ENCODE peak calls at places on chromosomes 16 and 17, in eight cellular contexts. I, Y, L, S, N, P, G and R are unnamed samples.

GRCh38 chr17:50947844-50948514 is 81.8 kb upstream of the TOB1 start:
- DNase-seq in I (no peak), Y (no peak), L (no peak), S (peak), N (peak), P (peak), G (peak), R (no peak)

GRCh38 chr16:65809627-65810026 is 556.9 kb upstream of the CDH5 start:
- DNase-seq in I (no peak), Y (no peak), L (no peak), S (no peak), N (no peak), P (no peak), G (peak), R (no peak)

GRCh38 chr17:80308672-80309517 is 48.2 kb downstream of the RNF213 start:
- DNase-seq in I (no peak), Y (no peak), L (no peak), S (peak), N (no peak), P (no peak), G (no peak), R (no peak)

GRCh38 chr16:85309656-85310587 is 197.7 kb upstream of the CIBAR2 start:
- DNase-seq in I (no peak), Y (peak), L (peak), S (peak), N (peak), P (peak), G (no peak), R (peak)

GRCh38 chr17:60695960-60696359 is 18.3 kb downstream of the BCAS3 start:
- DNase-seq in I (peak), Y (no peak), L (no peak), S (no peak), N (no peak), P (no peak), G (no peak), R (no peak)

GRCh38 chr17:16419929-16420271 is 4.5 kb downstream of the TRPV2 start:
- DNase-seq in I (peak), Y (peak), L (no peak), S (no peak), N (no peak), P (no peak), G (no peak), R (peak)

GRCh38 chr17:9817086-9817485 is 4.8 kb downstream of the GSG1L2 start:
- DNase-seq in I (peak), Y (no peak), L (no peak), S (no peak), N (no peak), P (peak), G (peak), R (no peak)

GRCh38 chr17:2563061-2563460 is 30.4 kb upstream of the PAFAH1B1 start:
- DNase-seq in I (no peak), Y (no peak), L (peak), S (no peak), N (no peak), P (no peak), G (peak), R (peak)

GRCh38 chr16:1471569-1472194 is 3.1 kb downstream of the CLCN7 start:
- DNase-seq in I (no peak), Y (peak), L (no peak), S (no peak), N (no peak), P (no peak), G (no peak), R (no peak)

GRCh38 chr16:84874553-84874952 is 54.8 kb downstream of the CRISPLD2 start:
- DNase-seq in I (no peak), Y (no peak), L (no peak), S (no peak), N (no peak), P (no peak), G (no peak), R (no peak)

DNA sequence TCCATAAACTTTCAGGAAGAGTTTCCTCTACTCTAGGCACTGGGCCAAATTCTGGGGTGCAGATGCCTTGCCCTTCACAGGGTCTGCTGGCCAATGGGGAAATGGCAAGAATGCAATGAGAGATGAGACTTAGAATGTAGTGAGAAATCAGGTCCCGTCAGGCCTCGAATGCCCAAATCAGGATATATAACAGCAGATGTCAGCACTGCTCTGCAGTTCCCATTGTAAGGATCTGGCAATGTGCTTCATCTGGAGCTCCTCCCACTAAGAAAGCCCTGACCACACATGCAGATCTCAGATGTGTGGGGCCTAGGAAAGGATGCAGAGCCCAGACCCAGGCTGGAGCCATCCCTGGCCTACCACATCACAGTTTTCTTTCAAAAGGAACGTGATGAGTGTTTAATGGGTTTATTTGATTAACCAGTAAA is 13.9 kb upstream of the LPCAT2 start:
- DNase-seq in I (peak), Y (peak), L (peak), S (no peak), N (no peak), P (peak), G (no peak), R (no peak)
- TF ChIP-seq CTCF in I (peak), Y (peak), L (peak), S (peak), N (peak), P (no peak), G (peak), R (no peak)

GRCh38 chr17:7851438-7852261 is 3.2 kb upstream of the TMEM88 start:
- DNase-seq in I (peak), Y (peak), L (peak), S (peak), N (peak), P (peak), G (peak), R (peak)
- H3K4me3 ChIP-seq in I (no peak), Y (no peak), L (no peak), S (no peak), N (no peak), P (peak), G (no peak), R (peak)

GRCh38 chr17:64216030-64216384 is 47.1 kb downstream of the TEX2 start:
- DNase-seq in I (peak), Y (no peak), L (no peak), S (no peak), N (no peak), P (no peak), G (no peak), R (no peak)

GRCh38 chr17:64217249-64217652 is 45.8 kb downstream of the TEX2 start:
- DNase-seq in I (peak), Y (no peak), L (no peak), S (no peak), N (no peak), P (no peak), G (no peak), R (no peak)

GRCh38 chr17:64214950-64215349 is 48.1 kb downstream of the TEX2 start:
- DNase-seq in I (peak), Y (no peak), L (no peak), S (no peak), N (no peak), P (no peak), G (no peak), R (no peak)

GRCh38 chr17:64218066-64218465 is 45.0 kb downstream of the TEX2 start:
- DNase-seq in I (no peak), Y (peak), L (no peak), S (no peak), N (no peak), P (no peak), G (no peak), R (peak)

DNA sequence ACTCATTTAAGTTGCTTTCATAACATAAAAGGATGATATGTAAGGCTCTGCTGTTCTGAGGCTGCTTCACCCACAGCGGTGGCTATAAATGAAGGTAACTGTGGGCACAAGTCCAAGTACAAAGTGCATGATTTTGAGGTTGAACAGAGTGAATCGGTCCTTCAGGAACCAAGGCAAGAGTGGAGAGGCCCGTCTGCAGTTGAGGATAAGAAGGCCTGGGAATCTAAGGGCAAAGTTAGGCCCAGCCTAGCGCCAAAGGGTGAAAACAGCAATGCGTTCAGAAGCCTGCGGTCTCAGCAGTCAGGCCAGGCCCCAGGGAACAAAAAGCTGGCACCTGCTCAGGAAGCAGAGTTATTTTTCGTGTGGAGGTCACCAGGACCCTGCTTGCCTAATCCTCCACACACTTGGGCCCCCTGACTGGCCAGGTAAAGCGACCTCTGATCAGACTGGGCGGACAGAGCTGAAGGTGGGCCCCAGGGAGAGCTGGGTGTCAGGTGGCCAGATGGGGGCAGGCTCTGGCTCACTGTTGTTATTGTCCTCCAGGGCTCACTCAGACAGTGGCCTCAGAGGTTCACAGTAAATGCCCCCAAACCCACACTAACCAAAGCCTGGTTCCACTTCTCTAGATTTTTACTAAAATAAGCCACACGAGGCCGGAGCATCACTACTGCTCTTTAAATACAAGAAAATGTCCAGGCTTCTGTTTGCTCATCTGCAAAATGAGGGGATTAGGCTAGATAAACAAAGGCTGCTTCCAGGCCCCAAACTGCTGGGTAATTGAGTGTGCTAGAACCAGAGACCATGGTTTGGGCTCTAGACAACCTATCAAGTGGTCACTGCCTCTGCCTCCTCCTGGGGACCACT is 46.4 kb downstream of the TEX2 start:
- DNase-seq in I (peak), Y (no peak), L (peak), S (no peak), N (peak), P (peak), G (no peak), R (peak)
- TF ChIP-seq CTCF in I (no peak), Y (peak), L (peak), S (no peak), N (peak), P (no peak), G (no peak), R (peak)

GRCh38 chr17:81518785-81519283 is 6.2 kb upstream of the ACTG1 start:
- DNase-seq in I (no peak), Y (no peak), L (peak), S (peak), N (peak), P (no peak), G (no peak), R (peak)

GRCh38 chr17:81519284-81520020 is 6.9 kb upstream of the ACTG1 start:
- DNase-seq in I (no peak), Y (no peak), L (peak), S (peak), N (peak), P (no peak), G (peak), R (peak)

GRCh38 chr17:81522491-81523125 is 5.6 kb upstream of the FSCN2 start:
- DNase-seq in I (no peak), Y (no peak), L (no peak), S (no peak), N (peak), P (no peak), G (no peak), R (no peak)

GRCh38 chr17:81518113-81518784 is 5.7 kb upstream of the ACTG1 start:
- DNase-seq in I (no peak), Y (no peak), L (peak), S (no peak), N (no peak), P (no peak), G (no peak), R (peak)

GRCh38 chr17:81520021-81520894 is 7.7 kb upstream of the ACTG1 start:
- DNase-seq in I (no peak), Y (no peak), L (peak), S (no peak), N (peak), P (no peak), G (no peak), R (peak)
- H3K4me3 ChIP-seq in I (no peak), Y (no peak), L (peak), S (no peak), N (no peak), P (no peak), G (no peak), R (peak)

GRCh38 chr17:15091825-15092224 is 173.3 kb downstream of the PMP22 start:
- DNase-seq in I (no peak), Y (peak), L (peak), S (no peak), N (peak), P (peak), G (no peak), R (no peak)
- TF ChIP-seq CTCF in I (peak), Y (no peak), L (peak), S (no peak), N (no peak), P (no peak), G (no peak), R (no peak)